ENCODE peak calls at places on chromosomes 5 and 9, in eight cellular contexts. B is endodermal cell, Q is fibroblast of pulmonary artery, S is SK-N-SH, X is uterus, W is upper lobe of right lung, M is heart left ventricle, G is fibroblast of lung. O is an unnamed sample.

GRCh38 chr5:105924366-105924765 is 1746.4 kb downstream of the EFNA5 start:
- DNase-seq in X (no peak), B (no peak), Q (peak; percentile 34), W (no peak), S (no peak), G (peak; percentile 53), M (no peak), O (peak; percentile 67)

GRCh38 chr5:11909471-11909870 is 5.2 kb upstream of the CTNND2 start:
- DNase-seq in Q (no peak), G (no peak), W (no peak), S (no peak), B (no peak), X (no peak), M (no peak), O (no peak)

GRCh38 chr9:131056781-131057506 is 39.4 kb upstream of the AIF1L start:
- DNase-seq in G (no peak), B (no peak), M (no peak), W (no peak), Q (no peak), S (no peak), X (no peak), O (no peak)

GRCh38 chr9:137281345-137282116 is 4.0 kb downstream of the TOR4A start:
- DNase-seq in G (no peak), X (no peak), M (peak; percentile 6), Q (no peak), B (peak; percentile 87), S (peak; percentile 74), W (peak; percentile 61), O (no peak)

GRCh38 chr5:78537821-78538220 is 110.8 kb downstream of the LHFPL2 start:
- DNase-seq in G (peak; percentile 74), X (no peak), Q (peak; percentile 78), B (peak; percentile 72), M (no peak), S (peak; percentile 58), W (no peak), O (peak; percentile 62)

GRCh38 chr5:160250226-160250625 is 20.9 kb downstream of the FABP6 start:
- DNase-seq in M (no peak), W (no peak), G (no peak), X (no peak), Q (no peak), B (no peak), S (peak; percentile 37), O (no peak)

GRCh38 chr9:88808019-88808656 is 183.1 kb upstream of the S1PR3 start:
- DNase-seq in Q (peak; percentile 70), S (peak; percentile 69), M (no peak), B (peak; percentile 2), G (peak; percentile 62), X (no peak), W (no peak), O (peak; percentile 89)

GRCh38 chr5:29800752-29801151 is 1392.7 kb upstream of the CDH6 start:
- DNase-seq in S (no peak), M (no peak), B (no peak), X (no peak), W (no peak), Q (no peak), G (no peak), O (no peak)

GRCh38 chr5:128826290-128826689 is 139.0 kb upstream of the SLC27A6 start:
- DNase-seq in G (peak; percentile 47), B (no peak), S (no peak), M (no peak), X (no peak), Q (peak; percentile 17), W (no peak), O (no peak)

GRCh38 chr9:83714316-83714715 is 6.6 kb upstream of the UBQLN1 start:
- DNase-seq in S (no peak), Q (peak; percentile 13), M (no peak), X (no peak), B (no peak), W (no peak), G (peak; percentile 18), O (no peak)

GRCh38 chr5:33143405-33144123 is 297.2 kb upstream of the TARS1 start:
- DNase-seq in S (no peak), W (no peak), X (no peak), M (no peak), B (no peak), G (no peak), Q (no peak), O (no peak)

GRCh38 chr9:86350006-86350755 is 4.0 kb downstream of the TUT7 start:
- DNase-seq in B (no peak), W (no peak), X (no peak), M (no peak), G (no peak), Q (no peak), S (no peak), O (no peak)

GRCh38 chr9:26949604-26950003 is 2.6 kb upstream of the PLAA start:
- DNase-seq in G (no peak), M (no peak), Q (no peak), B (no peak), X (no peak), S (no peak), W (no peak), O (no peak)

GRCh38 chr5:111743521-111743920 is 13.5 kb downstream of the NREP start:
- DNase-seq in M (no peak), B (no peak), Q (no peak), S (no peak), X (no peak), G (no peak), W (no peak), O (peak; percentile 53)

GRCh38 chr5:111741270-111741669 is 15.7 kb downstream of the NREP start:
- DNase-seq in Q (no peak), B (no peak), M (no peak), S (no peak), G (peak; percentile 44), W (no peak), X (no peak), O (no peak)

GRCh38 chr5:111743993-111744392 is 13.0 kb downstream of the NREP start:
- DNase-seq in G (no peak), S (no peak), X (no peak), W (no peak), M (no peak), Q (peak; percentile 31), B (no peak), O (peak; percentile 79)

GRCh38 chr5:111742166-111742565 is 14.8 kb downstream of the NREP start:
- DNase-seq in W (no peak), G (no peak), M (no peak), B (no peak), Q (no peak), X (no peak), S (no peak), O (no peak)

DNA sequence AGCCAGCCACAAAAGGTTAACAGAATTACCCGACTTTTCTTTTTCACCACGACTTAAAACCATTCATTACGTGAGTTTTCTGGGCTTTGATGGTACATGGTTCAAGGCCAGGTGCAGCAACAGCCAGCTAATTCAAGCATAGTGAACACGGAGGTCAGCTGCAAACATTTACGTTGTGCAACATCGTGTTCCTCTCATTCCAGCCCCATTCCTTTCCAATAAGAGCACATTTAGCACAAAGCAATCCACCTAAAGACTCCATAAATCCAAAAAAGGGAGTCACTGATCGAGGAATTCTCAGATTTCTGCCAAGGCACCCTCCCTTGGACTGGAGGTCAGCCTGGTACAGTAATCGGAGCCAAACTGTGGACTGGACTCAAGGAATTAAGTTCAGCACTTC is 14.4 kb downstream of the NREP start:
- DNase-seq in Q (peak; percentile 95), G (peak; percentile 95), W (no peak), B (no peak), X (peak; percentile 40), M (no peak), S (no peak), O (peak; percentile 97)
- H3K4me3 ChIP-seq in Q (no peak overlapping the region), G (no peak overlapping the region), W (no peak overlapping the region), B (no peak overlapping the region), X (peak overlapping the region; percentile 3), M (no peak overlapping the region), S (no peak overlapping the region), O (no peak overlapping the region)

GRCh38 chr5:137754236-137754960 is at the start of gene HNRNPA0:
- DNase-seq in B (peak; percentile 98), S (peak; percentile 97), W (peak; percentile 99), Q (peak; percentile 98), G (peak; percentile 98), X (peak; percentile 95), M (peak; percentile 96), O (peak; percentile 96)
- TF ChIP-seq CTCF in B (no peak), S (no peak), W (no peak), Q (no peak), G (no peak), X (peak; percentile 12), M (no peak), O (no peak)

GRCh38 chr9:98807070-98807810 is at the start of gene GALNT12:
- DNase-seq in W (peak; percentile 78), B (peak; percentile 83), X (no peak), G (no peak), Q (no peak), M (no peak), S (peak; percentile 86), O (no peak)

GRCh38 chr9:98807811-98808195 is 333 bp downstream of the GALNT12 start:
- DNase-seq in B (peak; percentile 70), X (no peak), W (peak; percentile 72), Q (no peak), S (no peak), M (no peak), G (no peak), O (no peak)

GRCh38 chr9:98805506-98806272 is 1.8 kb upstream of the GALNT12 start:
- DNase-seq in S (no peak), B (no peak), W (no peak), X (no peak), M (no peak), Q (peak; percentile 86), G (peak; percentile 80), O (peak; percentile 63)

GRCh38 chr9:98808411-98808815 is 943 bp downstream of the GALNT12 start:
- DNase-seq in S (no peak), M (no peak), Q (no peak), W (peak; percentile 93), G (no peak), X (no peak), B (peak; percentile 60), O (no peak)

DNA sequence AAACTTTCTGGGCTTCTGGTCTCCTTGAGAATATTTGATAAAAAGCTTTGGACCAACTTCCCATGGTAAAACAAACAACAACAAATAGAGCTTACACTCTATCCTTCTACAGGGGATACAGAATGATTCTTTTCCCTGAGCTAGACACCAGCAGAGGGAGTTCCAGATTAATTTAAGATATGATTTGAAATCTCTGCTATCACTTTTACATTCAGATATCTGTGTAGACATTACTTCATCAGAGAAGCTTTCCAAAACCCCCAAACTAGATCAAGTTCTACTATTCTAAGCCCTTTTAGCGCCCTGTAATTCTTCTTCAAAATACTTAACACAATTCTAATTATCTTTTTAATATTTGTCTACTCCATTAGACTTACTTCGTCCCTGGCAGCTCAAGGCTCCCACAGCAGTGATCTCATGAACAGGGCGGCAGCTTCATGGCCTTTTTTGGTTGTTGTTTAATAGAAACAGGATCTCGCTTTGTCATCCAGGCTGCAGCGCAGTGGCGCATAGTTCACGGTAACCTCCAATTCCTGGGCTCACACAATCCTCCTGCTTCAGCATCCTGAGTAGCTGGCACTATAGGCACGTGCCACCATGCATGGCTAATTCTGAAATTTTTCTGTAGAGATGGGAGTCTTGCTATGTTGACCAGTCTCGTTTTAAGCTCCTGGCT is 938 bp upstream of the GALNT12 start:
- DNase-seq in Q (no peak), G (peak; percentile 40), M (no peak), B (no peak), W (no peak), S (no peak), X (no peak), O (peak; percentile 9)
- H3K4me3 ChIP-seq in Q (no peak overlapping the region), G (no peak overlapping the region), M (no peak overlapping the region), B (no peak overlapping the region), W (peak overlapping the region; percentile 56), S (no peak overlapping the region), X (no peak overlapping the region), O (no peak overlapping the region)

GRCh38 chr9:124016152-124017063 is 4.8 kb downstream of the LHX2 start:
- DNase-seq in X (no peak), W (peak; percentile 42), G (no peak), S (no peak), B (peak; percentile 71), M (no peak), Q (no peak), O (no peak)
- TF ChIP-seq CTCF in X (no peak), W (no peak), G (no peak), S (no peak), B (peak; percentile 53), M (no peak), Q (no peak), O (no peak)